ENCODE peak calls at places on chromosome 22, in four cellular contexts. A is GM12878, B is K562, X is HepG2. C is an unnamed sample.

GRCh38 chr22:27671413-27671721 is 130.2 kb downstream of the MN1 start:
- DNase-seq in A (no peak), B (no peak), X (no peak), C (no peak)

GRCh38 chr22:48414662-48415061 is 1413.0 kb downstream of the BRD1 start:
- DNase-seq in B (no peak), X (no peak), A (no peak), C (no peak)

GRCh38 chr22:49793296-49793695 is 34.4 kb downstream of the BRD1 start:
- DNase-seq in A (no peak), B (no peak), X (no peak), C (no peak)

GRCh38 chr22:49847751-49848689 is 5.6 kb upstream of the ZBED4 start:
- DNase-seq in A (no peak), B (no peak), X (no peak), C (no peak)

GRCh38 chr22:46027219-46028068 is 50.5 kb upstream of the WNT7B start:
- DNase-seq in A (no peak), X (peak), B (peak), C (peak)

GRCh38 chr22:25745341-25746011 is 3.5 kb downstream of the MYO18B start:
- DNase-seq in X (no peak), A (no peak), B (no peak), C (no peak)

GRCh38 chr22:41526802-41527799 is 17.2 kb downstream of the POLR3H start:
- DNase-seq in X (no peak), A (no peak), B (peak), C (peak)

GRCh38 chr22:38490915-38491314 is 15.2 kb downstream of the DDX17 start:
- DNase-seq in B (no peak), X (peak), A (no peak), C (no peak)

GRCh38 chr22:46044718-46045458 is 67.9 kb upstream of the WNT7B start:
- DNase-seq in A (no peak), X (no peak), B (no peak), C (peak)

GRCh38 chr22:24486501-24486921 is 8.6 kb upstream of the UPB1 start:
- DNase-seq in A (no peak), B (no peak), X (peak), C (no peak)

GRCh38 chr22:38788417-38788816 is 5.5 kb downstream of the DNAL4 start:
- DNase-seq in X (no peak), A (no peak), B (no peak), C (no peak)

GRCh38 chr22:17087176-17088131 is 2.7 kb downstream of the IL17RA start:
- DNase-seq in A (peak), X (no peak), B (no peak), C (no peak)

GRCh38 chr22:36323182-36323854 is 64.4 kb downstream of the MYH9 start:
- DNase-seq in A (no peak), X (no peak), B (no peak), C (no peak)
- TF ChIP-seq CTCF in A (no peak), X (no peak), B (no peak), C (no peak)

DNA sequence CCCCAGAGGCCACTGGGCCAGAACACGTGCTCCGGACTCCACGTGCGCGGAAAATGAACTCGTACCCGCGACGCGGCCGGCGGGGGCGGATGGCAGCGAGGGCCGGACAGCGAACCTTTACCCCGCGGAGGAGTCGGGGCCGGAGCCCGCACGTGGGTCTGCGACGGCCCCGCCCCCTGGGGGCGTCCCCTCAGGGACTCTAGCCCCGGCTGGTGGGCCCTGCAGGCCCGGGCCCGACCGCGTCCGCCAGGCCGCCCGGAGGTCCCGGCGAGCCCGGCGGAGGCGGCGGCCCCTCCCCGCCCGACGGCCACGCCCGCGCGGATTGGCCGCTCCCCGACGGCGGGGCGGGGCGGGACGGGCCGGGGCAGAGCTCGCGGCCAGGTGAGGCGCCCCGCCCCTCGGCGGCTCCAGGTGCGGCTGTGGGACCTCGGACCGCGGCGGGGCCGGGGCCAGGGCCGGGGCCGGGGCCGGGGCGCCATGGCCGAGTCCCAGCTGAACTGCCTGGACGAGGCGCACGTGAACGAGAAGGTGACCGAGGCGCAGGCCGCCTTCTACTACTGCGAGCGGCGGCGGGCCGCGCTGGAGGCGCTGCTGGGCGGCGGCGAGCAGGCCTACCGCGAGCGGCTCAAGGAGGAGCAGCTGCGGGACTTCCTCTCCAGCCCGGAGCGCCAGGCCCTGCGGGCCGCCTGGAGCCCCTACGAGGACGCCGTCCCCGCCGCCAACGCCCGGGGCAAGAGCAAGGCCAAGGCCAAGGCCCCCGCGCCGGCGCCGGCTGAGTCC is at the start of gene FAM83F:
- DNase-seq in X (no peak), A (no peak), B (peak), C (peak)
- TF ChIP-seq CREM in X (no peak), A (no peak), B (no peak), C (peak)

GRCh38 chr22:22865311-22866072 is 22.1 kb upstream of the IGLL5 start:
- DNase-seq in A (no peak), B (peak), X (no peak), C (no peak)
- TF ChIP-seq CTCF in A (no peak), B (no peak), X (no peak), C (no peak)

GRCh38 chr22:29734429-29734828 is 14.6 kb downstream of the CABP7 start:
- DNase-seq in B (no peak), A (no peak), X (no peak), C (no peak)
- TF ChIP-seq CREM in B (no peak), A (no peak), X (no peak), C (no peak)

DNA sequence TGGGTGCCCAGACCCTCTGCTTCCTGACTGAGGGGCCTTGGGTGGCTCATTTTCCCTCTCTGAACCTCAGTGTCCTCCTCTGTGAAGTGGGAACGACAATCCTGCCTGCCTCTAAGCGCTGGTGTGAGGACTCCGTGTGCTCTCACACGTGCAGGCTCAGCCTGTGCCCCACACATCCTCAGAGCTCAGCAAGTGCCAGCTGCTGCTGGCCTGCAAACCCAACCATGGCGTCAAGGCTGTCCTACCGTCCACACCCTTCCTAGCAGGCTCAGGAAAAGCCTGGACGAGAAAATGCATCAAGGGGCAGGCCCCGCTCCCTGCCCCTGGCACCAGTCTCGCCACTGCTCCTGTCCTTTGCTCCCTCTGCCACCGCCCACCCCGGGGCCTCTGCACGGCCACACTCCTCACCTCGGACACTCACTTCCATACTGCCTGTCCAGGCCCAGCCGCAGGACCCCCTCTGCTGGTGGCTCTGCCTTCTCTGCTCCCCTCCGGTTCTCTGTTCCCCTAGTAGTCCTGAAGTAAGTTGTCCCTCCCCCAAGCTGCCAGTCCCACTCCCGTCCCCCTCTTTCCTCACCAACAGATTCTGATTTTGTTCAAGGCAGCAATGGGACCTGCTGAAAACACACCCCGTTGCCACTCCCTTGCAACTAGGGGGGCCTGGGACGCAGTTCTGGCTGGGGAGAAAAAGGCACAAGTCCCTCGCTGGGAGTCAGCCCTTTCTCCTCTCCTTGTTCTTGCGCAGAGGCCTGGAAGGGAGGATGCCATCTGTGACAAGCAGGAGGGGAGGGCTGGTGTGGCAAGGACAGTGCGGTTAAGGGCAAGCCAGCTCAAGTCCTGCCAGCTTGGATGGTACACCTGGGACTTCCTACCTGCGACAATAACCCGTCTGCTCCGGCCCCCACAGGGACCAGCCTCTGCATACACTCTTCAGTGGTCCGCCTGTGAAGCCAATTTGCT is 62.2 kb downstream of the ARFGAP3 start:
- DNase-seq in A (no peak), B (no peak), X (peak), C (peak)
- TF ChIP-seq CTCF in A (no peak), B (no peak), X (peak), C (no peak)

GRCh38 chr22:44968736-44969135 is 41.1 kb downstream of the PHF21B start:
- DNase-seq in B (peak), A (no peak), X (no peak), C (no peak)

GRCh38 chr22:44965171-44965570 is 44.6 kb downstream of the PHF21B start:
- DNase-seq in X (no peak), A (no peak), B (no peak), C (no peak)

GRCh38 chr22:44963055-44963454 is 46.8 kb downstream of the PHF21B start:
- DNase-seq in X (no peak), A (no peak), B (no peak), C (no peak)

GRCh38 chr22:44964722-44965078 is 45.1 kb downstream of the PHF21B start:
- DNase-seq in A (no peak), X (no peak), B (no peak), C (no peak)

DNA sequence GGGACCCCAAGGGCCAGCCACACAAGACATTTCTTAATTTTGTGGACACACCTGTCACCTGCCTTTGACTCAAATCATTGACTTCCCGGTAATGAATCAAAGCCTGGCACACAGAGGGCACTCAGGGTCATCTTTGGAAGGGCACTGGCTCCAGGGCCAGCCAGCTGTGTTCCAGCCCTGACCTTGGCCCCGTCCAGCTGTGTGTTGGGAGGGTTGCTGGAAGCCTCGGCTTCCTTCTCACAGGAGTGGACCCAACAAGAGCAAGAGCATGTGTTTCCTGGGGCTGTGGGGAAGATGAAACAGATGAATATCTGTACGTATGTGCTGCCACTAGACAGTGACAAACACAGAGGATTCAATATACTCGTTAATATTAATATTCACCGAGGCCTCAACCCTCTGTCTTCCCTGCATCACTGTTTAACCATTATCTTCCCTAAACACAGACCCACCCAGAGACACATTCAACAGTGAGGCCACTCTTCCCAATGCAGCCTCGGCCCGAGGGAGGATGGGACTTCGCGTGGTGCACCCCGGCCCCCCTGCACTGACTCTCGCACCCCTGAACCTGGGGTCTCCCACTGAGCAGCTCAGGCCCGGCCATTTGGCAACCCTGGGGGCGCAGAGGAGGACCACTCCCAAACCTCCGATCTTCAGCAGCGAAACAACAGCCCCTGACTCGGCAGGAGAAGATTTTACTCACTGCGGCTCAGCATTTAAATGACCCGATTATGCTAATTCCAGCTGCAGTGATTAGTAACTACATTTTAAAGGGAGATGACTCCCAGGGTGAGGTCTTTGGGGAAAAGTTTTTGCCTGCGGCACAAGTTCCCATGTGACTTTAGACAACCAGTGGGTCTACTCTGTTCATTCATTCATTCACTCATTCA is 45.7 kb downstream of the PHF21B start:
- DNase-seq in X (no peak), A (no peak), B (no peak), C (no peak)
- TF ChIP-seq CREM in X (no peak), A (no peak), B (no peak), C (no peak)

GRCh38 chr22:37121887-37122591 is 12.5 kb upstream of the TMPRSS6 start:
- DNase-seq in A (peak), X (peak), B (no peak), C (no peak)
- TF ChIP-seq CTCF in A (no peak), X (no peak), B (no peak), C (no peak)

GRCh38 chr22:44544523-44545433 is 46.7 kb upstream of the RTL6 start:
- DNase-seq in B (no peak), A (no peak), X (no peak), C (no peak)

GRCh38 chr22:44547371-44547770 is 49.3 kb upstream of the RTL6 start:
- DNase-seq in B (no peak), X (no peak), A (no peak), C (no peak)

GRCh38 chr22:44549021-44549420 is 51.0 kb upstream of the RTL6 start:
- DNase-seq in X (no peak), B (no peak), A (no peak), C (no peak)

GRCh38 chr22:44545773-44546172 is 47.7 kb upstream of the RTL6 start:
- DNase-seq in B (no peak), X (no peak), A (no peak), C (no peak)

DNA sequence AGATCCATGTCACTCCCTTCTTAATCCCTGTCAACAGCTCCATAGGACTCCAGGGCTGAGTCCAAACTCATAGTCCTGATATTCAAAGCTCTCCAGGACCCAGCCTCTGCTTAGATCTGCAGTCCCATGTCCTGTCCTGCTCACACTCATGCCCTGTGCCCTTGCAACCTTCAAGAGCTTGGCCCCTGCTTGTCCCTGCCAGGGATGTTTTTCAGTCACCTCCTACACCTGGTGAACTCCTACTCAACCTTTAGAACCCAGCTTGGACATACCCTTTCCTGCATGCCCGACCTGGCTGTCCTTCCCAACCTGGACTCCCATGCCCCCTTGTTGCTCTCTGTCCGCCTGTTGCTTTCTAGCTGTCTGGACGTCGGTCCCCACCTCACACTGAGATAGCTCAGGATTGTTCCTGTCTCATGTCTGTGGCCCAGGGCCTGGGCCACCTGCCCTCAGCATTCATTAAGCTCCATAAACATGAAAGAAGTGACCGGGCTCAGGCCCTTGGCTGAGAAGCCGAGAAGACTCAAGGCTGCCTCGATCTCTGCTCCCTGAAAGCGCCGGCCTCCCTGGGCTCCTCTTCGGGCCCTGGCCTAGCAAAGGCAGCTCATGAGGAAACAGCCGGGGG is 48.8 kb upstream of the RTL6 start:
- DNase-seq in B (no peak), X (no peak), A (no peak), C (no peak)
- TF ChIP-seq CREM in B (no peak), X (no peak), A (no peak), C (no peak)